ENCODE peak calls at places on chromosomes 12 and 14, in ten cellular contexts. H is effector memory CD8-positive, alpha-beta T cell; R is bronchial epithelial cell; A is SJSA1; G is upper lobe of left lung; D is activated CD8-positive, alpha-beta memory T cell treated with anti-CD3 and anti-CD28 coated beads, Interleukin-2, amount 50 U/mL, for 48 hours; M is IMR-90; I is activated T-cell treated with anti-CD3 and anti-CD28 coated beads, Interleukin-2, amount 50 U/mL, for 72 hours; Y is neural crest cell; N is upper lobe of right lung. K is an unnamed sample.

GRCh38 chr12:90909069-90909676 is 45.8 kb downstream of the CCER1 start:
- DNase-seq in R (peak; percentile 50), I (no peak), G (no peak), N (no peak), Y (peak; percentile 30), A (peak; percentile 19), D (no peak), H (no peak), M (peak; percentile 67), K (peak; percentile 66)

GRCh38 chr12:117051380-117051779 is 47.8 kb downstream of the TESC start:
- DNase-seq in Y (no peak), G (no peak), I (no peak), H (no peak), R (no peak), A (no peak), N (no peak), M (no peak), D (no peak), K (no peak)

GRCh38 chr12:120939523-120939922 is 35.4 kb upstream of the SPPL3 start:
- DNase-seq in D (no peak), A (no peak), H (no peak), Y (no peak), N (no peak), I (no peak), M (no peak), R (no peak), G (no peak), K (no peak)

GRCh38 chr12:94488449-94488848 is 28.8 kb upstream of the CEP83 start:
- DNase-seq in G (no peak), M (peak; percentile 6), I (no peak), D (no peak), N (no peak), R (no peak), Y (no peak), A (peak; percentile 2), H (no peak), K (peak; percentile 2)

GRCh38 chr12:44372259-44372658 is 503.9 kb downstream of the NELL2 start:
- DNase-seq in D (no peak), H (no peak), A (no peak), N (no peak), M (peak; percentile 60), G (no peak), Y (no peak), R (peak; percentile 97), I (no peak), K (peak; percentile 7)

GRCh38 chr12:131085816-131086591 is 132.3 kb downstream of the ADGRD1 start:
- DNase-seq in G (no peak), D (peak; percentile 36), H (no peak), Y (no peak), M (no peak), R (no peak), A (no peak), N (peak; percentile 54), I (no peak), K (no peak)

GRCh38 chr14:89771251-89771650 is 183.3 kb downstream of the EFCAB11 start:
- DNase-seq in I (no peak), A (no peak), M (peak; percentile 87), Y (no peak), G (no peak), H (no peak), N (no peak), R (peak; percentile 41), D (no peak), K (peak; percentile 52)

GRCh38 chr12:4643747-4644146 is 5.1 kb downstream of the AKAP3 start:
- DNase-seq in N (no peak), Y (no peak), R (no peak), H (no peak), I (no peak), D (no peak), M (no peak), A (no peak), G (no peak), K (no peak)

GRCh38 chr12:77190022-77190421 is 124.7 kb upstream of the E2F7 start:
- DNase-seq in R (peak; percentile 21), M (peak; percentile 89), A (peak; percentile 5), G (no peak), N (no peak), Y (no peak), D (no peak), I (no peak), H (no peak), K (peak; percentile 70)

GRCh38 chr12:62332598-62332997 is 72.4 kb downstream of the USP15 start:
- DNase-seq in H (no peak), Y (no peak), I (no peak), G (no peak), N (no peak), M (peak; percentile 79), A (no peak), R (peak; percentile 23), D (no peak), K (peak; percentile 53)

GRCh38 chr12:118983147-118983824 is 1.9 kb downstream of the SRRM4 start:
- DNase-seq in A (no peak), H (no peak), M (no peak), R (no peak), N (no peak), Y (no peak), I (no peak), G (no peak), D (no peak), K (no peak)

GRCh38 chr14:54566410-54567223 is at the start of gene SAMD4A:
- DNase-seq in G (peak; percentile 92), Y (peak; percentile 53), M (peak; percentile 86), I (peak; percentile 61), H (peak; percentile 25), R (peak; percentile 60), A (peak; percentile 84), N (peak; percentile 86), D (peak; percentile 70), K (peak; percentile 95)

GRCh38 chr12:58541300-58541690 is 379.0 kb downstream of the LRIG3 start:
- DNase-seq in Y (no peak), N (no peak), G (no peak), H (no peak), R (no peak), A (peak; percentile 49), D (no peak), M (peak; percentile 10), I (no peak), K (peak; percentile 26)

GRCh38 chr12:126784328-126784921 is 1482.5 kb upstream of the TMEM132C start:
- DNase-seq in H (peak; percentile 17), N (no peak), M (no peak), A (no peak), G (no peak), D (no peak), I (peak; percentile 31), Y (peak; percentile 52), R (peak; percentile 7), K (no peak)

GRCh38 chr14:102984336-102985102 is 62.1 kb downstream of the AMN start:
- DNase-seq in N (no peak), M (no peak), D (no peak), A (no peak), Y (no peak), G (no peak), I (no peak), H (no peak), R (no peak), K (no peak)

GRCh38 chr12:31518680-31519227 is 72.2 kb downstream of the DENND5B start:
- DNase-seq in N (no peak), M (peak; percentile 100), H (no peak), G (no peak), D (no peak), Y (no peak), I (no peak), R (peak; percentile 98), A (peak; percentile 96), K (peak; percentile 99)

GRCh38 chr14:53192023-53192422 is 38.9 kb upstream of the DDHD1 start:
- DNase-seq in N (no peak), D (no peak), H (no peak), R (no peak), Y (no peak), I (no peak), A (no peak), G (no peak), M (no peak), K (peak; percentile 42)

GRCh38 chr12:46956451-46957035 is 122.9 kb upstream of the PCED1B start:
- DNase-seq in A (peak; percentile 100), G (no peak), Y (no peak), N (no peak), I (no peak), D (no peak), H (no peak), R (no peak), M (no peak), K (no peak)

GRCh38 chr14:78758333-78758732 is 588.2 kb downstream of the NRXN3 start:
- DNase-seq in M (peak; percentile 17), H (no peak), G (no peak), I (no peak), R (peak; percentile 63), Y (peak; percentile 40), N (no peak), D (no peak), A (peak; percentile 16), K (peak; percentile 18)

GRCh38 chr14:92726135-92726932 is 22.1 kb downstream of the LGMN start:
- DNase-seq in D (no peak), A (peak; percentile 85), H (peak; percentile 51), I (peak; percentile 51), Y (no peak), R (peak; percentile 92), M (peak; percentile 89), N (peak; percentile 92), G (no peak), K (peak; percentile 94)

GRCh38 chr14:67618617-67619063 is 1.1 kb upstream of the ARG2 start:
- DNase-seq in M (peak; percentile 79), R (peak; percentile 69), N (no peak), G (no peak), D (peak; percentile 56), Y (no peak), A (peak; percentile 51), I (peak; percentile 27), H (peak; percentile 41), K (peak; percentile 89)

GRCh38 chr12:66584673-66585072 is 94.2 kb downstream of the GRIP1 start:
- DNase-seq in M (no peak), Y (no peak), H (no peak), G (no peak), R (peak; percentile 49), N (no peak), D (no peak), A (no peak), I (no peak), K (peak; percentile 1)

GRCh38 chr12:96401061-96401871 is 1.0 kb upstream of the CDK17 start:
- DNase-seq in H (peak; percentile 27), N (no peak), G (no peak), M (peak; percentile 89), I (peak; percentile 51), A (peak; percentile 82), R (peak; percentile 84), Y (no peak), D (no peak), K (peak; percentile 92)

GRCh38 chr14:101082436-101083384 is 179.2 kb upstream of the RTL1 start:
- DNase-seq in Y (no peak), H (no peak), D (no peak), A (no peak), M (no peak), I (no peak), R (no peak), G (no peak), N (peak; percentile 32), K (no peak)

GRCh38 chr12:59322473-59322872 is 273.4 kb upstream of the SLC16A7 start:
- DNase-seq in A (no peak), G (no peak), D (no peak), I (no peak), Y (no peak), H (no peak), M (no peak), N (no peak), R (no peak), K (no peak)

GRCh38 chr12:51821423-51822260 is 26.9 kb downstream of the FIGNL2 start:
- DNase-seq in H (no peak), D (peak; percentile 57), Y (no peak), A (no peak), N (no peak), M (no peak), G (peak; percentile 89), R (no peak), I (peak; percentile 64), K (no peak)

GRCh38 chr14:92650581-92651105 is 97.8 kb downstream of the LGMN start:
- DNase-seq in G (no peak), I (no peak), N (no peak), H (no peak), R (no peak), D (peak; percentile 69), M (no peak), A (no peak), Y (no peak), K (no peak)

GRCh38 chr12:34126239-34126641 is 103.9 kb downstream of the ALG10 start:
- DNase-seq in Y (no peak), H (no peak), R (no peak), N (no peak), M (no peak), D (no peak), G (no peak), I (no peak), A (no peak), K (no peak)

K was measured in cardiac fibroblast.